ENCODE peak calls at places on chromosomes 7 and 10, in four cellular contexts. One of them, this sample, is unnamed.
A peak's percentile ranks its signal among the peaks of the same experiment; 100 is the strongest.

GRCh38 chr10:102894491-102895213 is 23.4 kb upstream of the CNNM2 start:
- DNase-seq in Peyer's patch: no peak
- DNase-seq in lung: no peak
- DNase-seq in GM23248: no peak
- DNase-seq in this sample: no peak

GRCh38 chr7:131896189-131896855 is 339.9 kb upstream of the PODXL start:
- DNase-seq in Peyer's patch: no peak
- DNase-seq in lung: no peak
- DNase-seq in GM23248: no peak
- DNase-seq in this sample: no peak

GRCh38 chr10:4257939-4258465 is 473.0 kb upstream of the KLF6 start:
- DNase-seq in Peyer's patch: no peak
- DNase-seq in lung: no peak
- DNase-seq in GM23248: no peak
- DNase-seq in this sample: no peak

GRCh38 chr7:66557214-66558200 is 71.2 kb upstream of the KCTD7 start:
- DNase-seq in Peyer's patch: peak; percentile 55
- DNase-seq in lung: peak; percentile 72
- DNase-seq in GM23248: peak; percentile 69
- DNase-seq in this sample: peak; percentile 39

GRCh38 chr7:130740617-130741016 is 6.6 kb upstream of the KLF14 start:
- DNase-seq in Peyer's patch: no peak
- DNase-seq in lung: no peak
- DNase-seq in GM23248: no peak
- DNase-seq in this sample: no peak

GRCh38 chr7:73894851-73895441 is 34.0 kb downstream of the TMEM270 start:
- DNase-seq in Peyer's patch: no peak
- DNase-seq in lung: peak; percentile 57
- DNase-seq in GM23248: peak; percentile 99
- DNase-seq in this sample: no peak

GRCh38 chr7:12139421-12139820 is 71.7 kb upstream of the TMEM106B start:
- DNase-seq in Peyer's patch: no peak
- DNase-seq in lung: no peak
- DNase-seq in GM23248: peak; percentile 1
- DNase-seq in this sample: no peak

GRCh38 chr7:134726581-134726980 is 52.9 kb upstream of the CALD1 start:
- DNase-seq in Peyer's patch: no peak
- DNase-seq in lung: no peak
- DNase-seq in GM23248: peak; percentile 68
- DNase-seq in this sample: no peak

GRCh38 chr7:6008668-6009611 is at the start of the genes AIMP2 and PMS2:
- DNase-seq in Peyer's patch: peak; percentile 97
- DNase-seq in lung: peak; percentile 99
- DNase-seq in GM23248: peak; percentile 99
- DNase-seq in this sample: peak; percentile 94

GRCh38 chr7:111474723-111475418 is 87.4 kb downstream of the IMMP2L start:
- DNase-seq in Peyer's patch: no peak
- DNase-seq in lung: no peak
- DNase-seq in GM23248: no peak
- DNase-seq in this sample: no peak

GRCh38 chr7:114939484-114940097 is 17.7 kb downstream of the MDFIC start:
- DNase-seq in Peyer's patch: no peak
- DNase-seq in lung: no peak
- DNase-seq in GM23248: peak; percentile 17
- DNase-seq in this sample: no peak

GRCh38 chr7:143013473-143013872 is 13.5 kb downstream of the OR9A2 start:
- DNase-seq in Peyer's patch: no peak
- DNase-seq in lung: no peak
- DNase-seq in GM23248: peak; percentile 34
- DNase-seq in this sample: no peak

GRCh38 chr7:38232475-38233366 is 40.7 kb downstream of the TARP start:
- DNase-seq in Peyer's patch: peak; percentile 58
- DNase-seq in lung: peak; percentile 33
- DNase-seq in GM23248: no peak
- DNase-seq in this sample: peak; percentile 55

GRCh38 chr10:119734396-119735332 is 8.8 kb downstream of the INPP5F start:
- DNase-seq in Peyer's patch: no peak
- DNase-seq in lung: no peak
- DNase-seq in GM23248: peak; percentile 57
- DNase-seq in this sample: no peak

GRCh38 chr10:43230909-43231522 is 35.8 kb downstream of the RASGEF1A start:
- DNase-seq in Peyer's patch: peak; percentile 43
- DNase-seq in lung: no peak
- DNase-seq in GM23248: no peak
- DNase-seq in this sample: no peak

GRCh38 chr10:88083597-88083989 is 220.2 kb downstream of the PTEN start:
- DNase-seq in Peyer's patch: no peak
- DNase-seq in lung: no peak
- DNase-seq in GM23248: no peak
- DNase-seq in this sample: no peak

GRCh38 chr7:39557222-39557621 is 9.0 kb upstream of the YAE1 start:
- DNase-seq in Peyer's patch: no peak
- DNase-seq in lung: no peak
- DNase-seq in GM23248: no peak
- DNase-seq in this sample: no peak

GRCh38 chr7:112452102-112452888 is 2.0 kb downstream of the IFRD1 start:
- DNase-seq in Peyer's patch: no peak
- DNase-seq in lung: no peak
- DNase-seq in GM23248: peak; percentile 89
- DNase-seq in this sample: no peak

GRCh38 chr10:6578221-6579192 is 1.6 kb downstream of the PRKCQ start:
- DNase-seq in Peyer's patch: peak; percentile 39
- DNase-seq in lung: no peak
- DNase-seq in GM23248: no peak
- DNase-seq in this sample: no peak
- H3K27ac ChIP-seq in Peyer's patch: peak overlapping the region; percentile 85
- H3K27ac ChIP-seq in lung: no peak overlapping the region
- H3K27ac ChIP-seq in GM23248: no peak overlapping the region
- H3K27ac ChIP-seq in this sample: peak overlapping the region; percentile 84

DNA sequence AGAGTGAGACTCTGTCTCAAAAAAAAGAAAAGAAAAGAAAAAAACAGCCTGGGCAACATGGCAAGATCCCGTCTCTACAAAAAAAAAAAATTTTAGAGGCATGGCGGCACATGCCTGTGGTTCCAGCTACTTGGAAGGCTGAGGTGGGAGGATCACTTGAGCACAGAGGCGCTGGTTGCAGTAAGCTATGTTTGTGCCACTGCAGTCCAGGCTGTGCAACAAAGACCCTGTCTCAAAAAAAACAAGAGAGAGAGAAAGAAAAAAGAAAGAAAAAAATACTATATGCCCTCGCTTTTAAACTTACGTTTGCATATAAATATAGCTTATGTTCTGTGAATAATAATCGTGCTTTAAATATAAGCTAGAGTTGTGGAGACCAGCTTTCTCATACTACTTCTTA is 11.2 kb downstream of the HACD1 start:
- DNase-seq in Peyer's patch: no peak
- DNase-seq in lung: no peak
- DNase-seq in GM23248: no peak
- DNase-seq in this sample: no peak
- H3K27ac ChIP-seq in Peyer's patch: no peak overlapping the region
- H3K27ac ChIP-seq in lung: no peak overlapping the region
- H3K27ac ChIP-seq in GM23248: no peak overlapping the region
- H3K27ac ChIP-seq in this sample: no peak overlapping the region

GRCh38 chr10:20624642-20625041 is 272.5 kb downstream of the NEBL start:
- DNase-seq in Peyer's patch: no peak
- DNase-seq in lung: no peak
- DNase-seq in GM23248: peak; percentile 47
- DNase-seq in this sample: no peak

GRCh38 chr10:20625868-20626267 is 271.2 kb downstream of the NEBL start:
- DNase-seq in Peyer's patch: no peak
- DNase-seq in lung: no peak
- DNase-seq in GM23248: no peak
- DNase-seq in this sample: no peak

GRCh38 chr10:20622522-20623270 is 274.4 kb downstream of the NEBL start:
- DNase-seq in Peyer's patch: no peak
- DNase-seq in lung: no peak
- DNase-seq in GM23248: peak; percentile 1
- DNase-seq in this sample: no peak

GRCh38 chr10:20627085-20627484 is 270.0 kb downstream of the NEBL start:
- DNase-seq in Peyer's patch: no peak
- DNase-seq in lung: no peak
- DNase-seq in GM23248: no peak
- DNase-seq in this sample: no peak

DNA sequence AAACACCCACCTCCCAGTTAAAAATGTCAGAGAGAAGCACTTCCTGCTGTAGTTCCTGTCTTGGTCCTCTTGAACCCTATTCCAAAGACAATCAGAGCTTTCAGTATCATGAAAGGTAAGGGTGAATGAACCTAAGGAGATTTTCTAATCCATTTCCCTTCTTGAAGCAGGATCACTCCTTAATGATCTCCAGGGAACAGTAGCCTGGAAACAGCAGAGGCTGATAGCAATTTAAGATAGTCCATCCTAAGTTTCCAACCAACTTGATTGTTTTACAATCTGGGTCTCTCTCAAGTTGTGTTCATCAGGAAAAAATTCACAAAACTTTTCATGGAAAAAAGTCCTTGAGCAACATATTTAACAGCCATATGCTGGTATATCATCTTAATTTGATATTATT is 273.6 kb downstream of the NEBL start:
- DNase-seq in Peyer's patch: no peak
- DNase-seq in lung: no peak
- DNase-seq in GM23248: no peak
- DNase-seq in this sample: no peak
- H3K27ac ChIP-seq in Peyer's patch: no peak overlapping the region
- H3K27ac ChIP-seq in lung: no peak overlapping the region
- H3K27ac ChIP-seq in GM23248: no peak overlapping the region
- H3K27ac ChIP-seq in this sample: no peak overlapping the region

GRCh38 chr10:93703841-93704240 is 1.4 kb upstream of the FRA10AC1 start:
- DNase-seq in Peyer's patch: no peak
- DNase-seq in lung: no peak
- DNase-seq in GM23248: no peak
- DNase-seq in this sample: no peak

GRCh38 chr10:93707623-93708022 is 5.2 kb upstream of the FRA10AC1 start:
- DNase-seq in Peyer's patch: no peak
- DNase-seq in lung: no peak
- DNase-seq in GM23248: no peak
- DNase-seq in this sample: no peak

GRCh38 chr10:93701903-93702277 is 502 bp downstream of the FRA10AC1 start:
- DNase-seq in Peyer's patch: no peak
- DNase-seq in lung: no peak
- DNase-seq in GM23248: peak; percentile 72
- DNase-seq in this sample: peak; percentile 7

GRCh38 chr10:93702278-93703001 is at the start of gene FRA10AC1:
- DNase-seq in Peyer's patch: peak; percentile 89
- DNase-seq in lung: peak; percentile 95
- DNase-seq in GM23248: peak; percentile 94
- DNase-seq in this sample: peak; percentile 91

DNA sequence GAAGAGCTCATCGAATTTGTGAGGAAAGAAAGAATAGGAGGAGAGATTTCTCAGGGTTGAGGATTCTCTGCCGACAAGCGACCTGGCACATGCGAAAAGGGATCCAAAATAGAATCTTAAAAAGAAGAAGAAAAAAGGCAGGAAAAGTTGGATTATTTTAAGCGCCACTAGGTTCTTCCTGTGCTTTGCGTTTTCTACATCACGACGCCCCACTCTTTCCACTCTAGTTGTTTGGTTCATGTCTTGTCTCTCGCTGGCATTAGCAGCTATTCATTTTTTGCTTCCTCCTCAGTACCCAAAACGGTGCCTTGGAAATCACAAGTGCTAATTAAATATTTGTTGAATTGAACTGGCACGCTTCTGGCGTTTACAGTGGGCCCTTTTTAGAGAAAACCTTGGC is 674 bp upstream of the FRA10AC1 start:
- DNase-seq in Peyer's patch: no peak
- DNase-seq in lung: no peak
- DNase-seq in GM23248: peak; percentile 37
- DNase-seq in this sample: no peak
- H3K27ac ChIP-seq in Peyer's patch: peak overlapping the region; percentile 81
- H3K27ac ChIP-seq in lung: peak overlapping the region; percentile 92
- H3K27ac ChIP-seq in GM23248: peak overlapping the region; percentile 92
- H3K27ac ChIP-seq in this sample: peak overlapping the region; percentile 73

GRCh38 chr10:100239851-100240250 is 10.5 kb upstream of the CHUK start:
- DNase-seq in Peyer's patch: no peak
- DNase-seq in lung: no peak
- DNase-seq in GM23248: no peak
- DNase-seq in this sample: no peak

DNA sequence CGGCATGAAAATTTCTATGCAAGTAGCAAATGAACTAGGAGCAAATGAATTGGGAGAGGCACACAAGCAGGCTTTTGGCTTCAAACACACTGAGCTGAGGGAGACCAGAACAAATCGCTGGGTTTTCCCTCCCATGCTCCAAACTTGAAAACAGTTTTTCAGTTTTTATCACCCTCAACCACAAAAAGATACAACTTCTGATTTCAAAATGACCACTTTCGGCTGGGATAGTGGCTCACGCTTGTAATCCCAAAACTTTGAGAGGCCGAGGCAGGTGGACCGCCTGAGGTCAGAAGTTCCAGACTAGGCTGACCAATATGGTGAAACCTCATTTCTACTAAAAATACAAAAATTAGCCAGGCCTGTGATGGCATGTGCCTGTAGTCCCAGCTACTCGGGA is 9.0 kb upstream of the CHUK start:
- DNase-seq in Peyer's patch: no peak
- DNase-seq in lung: no peak
- DNase-seq in GM23248: no peak
- DNase-seq in this sample: no peak
- H3K27ac ChIP-seq in Peyer's patch: no peak overlapping the region
- H3K27ac ChIP-seq in lung: no peak overlapping the region
- H3K27ac ChIP-seq in GM23248: no peak overlapping the region
- H3K27ac ChIP-seq in this sample: no peak overlapping the region

GRCh38 chr10:105675333-105675732 is 1034.2 kb downstream of the SORCS3 start:
- DNase-seq in Peyer's patch: no peak
- DNase-seq in lung: no peak
- DNase-seq in GM23248: no peak
- DNase-seq in this sample: no peak

GRCh38 chr10:105681051-105681450 is 1040.0 kb downstream of the SORCS3 start:
- DNase-seq in Peyer's patch: no peak
- DNase-seq in lung: no peak
- DNase-seq in GM23248: no peak
- DNase-seq in this sample: no peak

GRCh38 chr10:105682911-105683310 is 1041.8 kb downstream of the SORCS3 start:
- DNase-seq in Peyer's patch: no peak
- DNase-seq in lung: no peak
- DNase-seq in GM23248: no peak
- DNase-seq in this sample: no peak

DNA sequence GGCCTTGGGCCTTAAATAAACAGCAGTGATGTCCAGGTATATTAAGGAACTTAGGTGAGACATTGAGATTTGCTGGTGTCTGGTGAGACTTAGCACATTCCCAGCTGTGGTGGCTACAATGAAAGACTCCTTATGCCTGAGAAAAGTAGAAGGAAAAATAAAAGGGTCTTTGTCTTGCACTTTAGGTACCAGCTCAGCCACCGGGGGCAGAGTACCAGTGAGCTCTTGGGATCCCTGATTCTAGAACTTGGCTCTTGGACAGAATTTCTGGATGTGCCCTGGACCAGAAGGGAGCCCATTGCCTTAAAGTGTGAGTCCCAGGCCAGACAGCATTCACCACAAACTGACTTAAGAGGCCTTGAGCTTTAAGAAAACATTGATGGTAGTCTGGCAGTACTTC is 1038.7 kb downstream of the SORCS3 start:
- DNase-seq in Peyer's patch: no peak
- DNase-seq in lung: no peak
- DNase-seq in GM23248: no peak
- DNase-seq in this sample: no peak
- H3K27ac ChIP-seq in Peyer's patch: no peak overlapping the region
- H3K27ac ChIP-seq in lung: no peak overlapping the region
- H3K27ac ChIP-seq in GM23248: no peak overlapping the region
- H3K27ac ChIP-seq in this sample: no peak overlapping the region

This sample was measured in naive thymus-derived CD4-positive, alpha-beta T cell.